ENCODE peak calls at places on chromosomes 6 and 20, in six cellular contexts. X is left ventricle myocardium inferior; H is fibroblast of pulmonary artery; U is NCI-H82; E is stimulated activated CD4-positive, alpha-beta T cell treated with anti-CD3 and anti-CD28 coated beads, Interleukin-12 subunit alpha, Interleukin-12 subunit beta, amount 100 ng/mL, for 48 hours; D is bronchial epithelial cell. K is an unnamed sample.

GRCh38 chr6:5175195-5175594 is 85.6 kb downstream of the LYRM4 start:
- DNase-seq in H (no peak), E (no peak), X (no peak), D (no peak), U (peak), K (no peak)

GRCh38 chr20:50745634-50746137 is 14.3 kb downstream of the PARD6B start:
- DNase-seq in X (no peak), U (no peak), D (no peak), E (no peak), H (no peak), K (no peak)

GRCh38 chr6:54827010-54827409 is 19.6 kb upstream of the FAM83B start:
- DNase-seq in D (no peak), E (no peak), U (no peak), X (no peak), H (no peak), K (no peak)

GRCh38 chr6:158894192-158894591 is 75.0 kb upstream of the EZR start:
- DNase-seq in U (no peak), E (no peak), H (peak), X (no peak), D (peak), K (no peak)

GRCh38 chr20:47432251-47433210 is 69.2 kb upstream of the NCOA3 start:
- DNase-seq in D (peak), H (no peak), E (no peak), U (no peak), X (no peak), K (no peak)

GRCh38 chr6:157326979-157327378 is 3.7 kb upstream of the TMEM242 start:
- DNase-seq in X (no peak), U (no peak), E (no peak), D (no peak), H (peak), K (no peak)

GRCh38 chr6:137494281-137494966 is at the start of gene OLIG3:
- DNase-seq in H (no peak), X (no peak), D (no peak), U (peak), E (no peak), K (no peak)

GRCh38 chr6:127110712-127111111 is 7.8 kb upstream of the RSPO3 start:
- DNase-seq in E (no peak), X (no peak), H (no peak), U (no peak), D (no peak), K (no peak)

GRCh38 chr6:29864037-29864795 is 36.6 kb downstream of the HLA-G start:
- DNase-seq in E (no peak), X (no peak), H (no peak), D (no peak), U (no peak), K (no peak)

GRCh38 chr20:64083380-64084208 is 604 bp downstream of the LKAAEAR1 start:
- DNase-seq in E (peak), D (peak), H (peak), U (peak), X (peak), K (peak)

GRCh38 chr6:150301871-150302800 is 66.7 kb upstream of the IYD start:
- DNase-seq in E (peak), D (peak), U (no peak), X (no peak), H (peak), K (no peak)

GRCh38 chr6:69578366-69578890 is 218.4 kb downstream of the LMBRD1 start:
- DNase-seq in E (no peak), X (no peak), H (no peak), U (no peak), D (no peak), K (no peak)

GRCh38 chr6:124927806-124928205 is 34.4 kb upstream of the RNF217 start:
- DNase-seq in E (no peak), X (no peak), H (peak), U (no peak), D (peak), K (no peak)

GRCh38 chr6:92647630-92648029 is 771.7 kb downstream of the EPHA7 start:
- DNase-seq in D (peak), X (no peak), H (peak), U (no peak), E (no peak), K (no peak)

GRCh38 chr6:147231589-147231988 is 27.4 kb downstream of the STXBP5 start:
- DNase-seq in H (no peak), U (no peak), E (no peak), X (no peak), D (no peak), K (no peak)

GRCh38 chr6:15948930-15949900 is 179.7 kb upstream of the MYLIP start:
- DNase-seq in U (peak), H (peak), X (no peak), E (no peak), D (peak), K (no peak)

GRCh38 chr6:14533446-14533845 is 415.9 kb downstream of the CD83 start:
- DNase-seq in D (no peak), U (no peak), X (no peak), E (no peak), H (no peak), K (no peak)

K was measured in activated T-helper 9 cell treated with anti-CD3 and anti-CD28 coated beads, Interleukin-2, amount 50 U/mL, for 16 hours.